ENCODE peak calls at places on chromosomes 3 and 15, in five cellular contexts. I is AG10803, S is cardiac fibroblast, G is cardiac muscle cell, W is ascending aorta. K is an unnamed sample.

GRCh38 chr15:67003586-67003985 is 61.8 kb upstream of the SMAD3 start:
- DNase-seq in G (no peak), S (peak; percentile 38), I (peak; percentile 37), W (no peak), K (no peak)

GRCh38 chr3:188270423-188270972 is 116.5 kb downstream of the LPP start:
- DNase-seq in S (peak; percentile 98), W (no peak), I (peak; percentile 97), G (peak; percentile 97), K (no peak)

GRCh38 chr3:178475062-178475461 is 61.2 kb upstream of the KCNMB2 start:
- DNase-seq in W (no peak), G (no peak), S (no peak), I (no peak), K (no peak)

GRCh38 chr3:139288266-139288821 is 55.5 kb upstream of the MRPS22 start:
- DNase-seq in S (no peak), I (no peak), W (no peak), G (peak; percentile 19), K (no peak)

GRCh38 chr15:73897441-73898261 is 24.3 kb downstream of the TBC1D21 start:
- DNase-seq in W (no peak), S (peak; percentile 95), I (peak; percentile 83), G (peak; percentile 83), K (peak; percentile 78)

GRCh38 chr15:77138167-77138522 is 67.2 kb upstream of the TSPAN3 start:
- DNase-seq in S (peak; percentile 53), I (no peak), W (no peak), G (no peak), K (no peak)

GRCh38 chr3:183478501-183478900 is 50.1 kb upstream of the MCF2L2 start:
- DNase-seq in S (no peak), I (no peak), W (no peak), G (no peak), K (no peak)

GRCh38 chr15:77002954-77003912 is 8.3 kb downstream of the PSTPIP1 start:
- DNase-seq in S (no peak), W (no peak), I (no peak), G (no peak), K (peak; percentile 55)

GRCh38 chr15:57251308-57251707 is 125.0 kb upstream of the CGNL1 start:
- DNase-seq in S (peak; percentile 59), I (peak; percentile 27), G (no peak), W (no peak), K (no peak)

GRCh38 chr15:48222627-48223026 is 16.5 kb downstream of the SLC12A1 start:
- DNase-seq in W (no peak), G (no peak), S (no peak), I (no peak), K (no peak)

GRCh38 chr3:106007512-106007911 is 138.7 kb upstream of the CBLB start:
- DNase-seq in S (no peak), I (no peak), W (no peak), G (no peak), K (no peak)

GRCh38 chr3:908839-909238 is 184.0 kb upstream of the CNTN6 start:
- DNase-seq in W (no peak), I (no peak), G (no peak), S (peak; percentile 6), K (no peak)

GRCh38 chr3:111971533-111971932 is 7.3 kb upstream of the ABHD10 start:
- DNase-seq in S (no peak), I (no peak), W (no peak), G (no peak), K (no peak)

GRCh38 chr3:30368978-30369377 is 237.4 kb upstream of the TGFBR2 start:
- DNase-seq in I (peak; percentile 87), W (no peak), S (peak; percentile 62), G (peak; percentile 61), K (no peak)

GRCh38 chr15:20351448-20351961 is 190.1 kb downstream of the GOLGA6L6 start:
- DNase-seq in G (no peak), I (no peak), W (no peak), S (no peak), K (peak; percentile 51)

GRCh38 chr15:76333720-76334437 is 2.7 kb upstream of the ISL2 start:
- DNase-seq in I (no peak), G (no peak), S (peak; percentile 29), W (no peak), K (peak; percentile 31)

GRCh38 chr3:64686446-64686908 is 1.3 kb downstream of the ADAMTS9 start:
- DNase-seq in S (peak; percentile 76), I (peak; percentile 58), G (no peak), W (no peak), K (no peak)

GRCh38 chr15:75156306-75157215 is 45.1 kb upstream of the C15orf39 start:
- DNase-seq in G (no peak), I (no peak), W (no peak), S (no peak), K (no peak)

GRCh38 chr15:75178171-75178937 is 23.3 kb upstream of the C15orf39 start:
- DNase-seq in W (no peak), S (no peak), G (no peak), I (no peak), K (peak; percentile 68)

GRCh38 chr15:96408591-96409183 is 78.2 kb downstream of the NR2F2 start:
- DNase-seq in W (no peak), G (no peak), I (no peak), S (no peak), K (no peak)
- TF ChIP-seq CTCF in W (no peak), G (no peak), I (no peak), S (no peak), K (no peak)

DNA sequence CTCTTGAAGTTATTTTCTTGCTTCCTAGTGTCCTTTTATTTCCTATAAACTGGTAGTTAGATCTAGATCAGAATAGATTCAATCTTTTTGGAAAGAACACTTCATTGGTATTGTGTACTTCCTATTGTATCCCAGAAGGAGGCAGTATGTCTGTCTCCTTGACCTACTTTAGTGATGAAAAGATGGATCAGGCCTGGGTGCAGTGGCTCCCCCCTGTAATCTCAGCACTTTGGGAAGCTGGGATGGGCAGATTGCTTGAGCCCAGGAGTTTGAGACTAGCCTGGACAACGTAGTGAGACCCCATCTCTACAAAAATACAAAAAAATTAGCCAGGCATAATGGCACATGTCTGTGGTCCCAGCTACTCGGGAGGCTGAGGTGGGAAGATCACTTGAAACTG is 12.0 kb downstream of the BSN start:
- DNase-seq in S (peak; percentile 20), I (peak; percentile 6), G (no peak), W (no peak), K (no peak)
- TF ChIP-seq CTCF in S (peak; percentile 39), I (peak; percentile 46), G (peak; percentile 34), W (no peak), K (no peak)

GRCh38 chr3:43690400-43691119 is at the start of gene ABHD5:
- DNase-seq in G (peak; percentile 98), S (peak; percentile 95), I (peak; percentile 95), W (peak; percentile 55), K (peak; percentile 96)
- TF ChIP-seq CTCF in G (peak; percentile 25), S (peak; percentile 19), I (peak; percentile 22), W (no peak), K (peak; percentile 15)

GRCh38 chr3:36993326-36994283 is at the start of gene MLH1:
- DNase-seq in W (peak; percentile 100), S (peak; percentile 100), I (peak; percentile 100), G (peak; percentile 100), K (peak; percentile 83)
- TF ChIP-seq CTCF in W (no peak), S (no peak), I (no peak), G (no peak), K (no peak)

GRCh38 chr3:122353901-122354401 is 28.9 kb downstream of the CSTA start:
- DNase-seq in W (no peak), G (no peak), S (no peak), I (no peak), K (no peak)

GRCh38 chr3:122353215-122353614 is 28.2 kb downstream of the CSTA start:
- DNase-seq in W (no peak), S (no peak), G (no peak), I (no peak), K (no peak)

GRCh38 chr3:122357828-122358617 is 25.0 kb downstream of the MIX23 start:
- DNase-seq in I (peak; percentile 9), W (no peak), S (no peak), G (no peak), K (no peak)

GRCh38 chr3:122356402-122356801 is 26.6 kb downstream of the MIX23 start:
- DNase-seq in I (peak; percentile 12), S (peak; percentile 54), W (no peak), G (peak; percentile 52), K (peak; percentile 55)

GRCh38 chr3:122355612-122356011 is 27.4 kb downstream of the MIX23 start:
- DNase-seq in I (no peak), S (no peak), W (no peak), G (no peak), K (no peak)
- TF ChIP-seq CTCF in I (no peak), S (no peak), W (no peak), G (no peak), K (no peak)

K was measured in GM20000.